ENCODE peak calls at places on chromosomes 12 and 14, in five cellular contexts. P is stimulated activated CD4-positive, alpha-beta T cell treated with anti-CD3 and anti-CD28 coated beads, Interleukin-4, amount 100 ng/mL, for 1 hour; N is putamen; S is NCI-H2081; I is omental fat pad. C is an unnamed sample.

GRCh38 chr14:100131181-100131580 is 28.3 kb downstream of the DEGS2 start:
- DNase-seq in P (no peak), N (no peak), S (peak), I (no peak), C (no peak)

GRCh38 chr12:130954544-130954831 is 781 bp downstream of the ADGRD1 start:
- DNase-seq in P (no peak), N (no peak), S (no peak), I (no peak), C (no peak)

GRCh38 chr14:84029720-84030119 is 1500.2 kb upstream of the FLRT2 start:
- DNase-seq in P (no peak), N (no peak), S (no peak), I (no peak), C (no peak)

GRCh38 chr12:31317471-31318397 is 8.2 kb downstream of the SINHCAF start:
- DNase-seq in P (no peak), N (no peak), S (peak), I (no peak), C (no peak)

GRCh38 chr14:53004976-53005375 is 54.1 kb upstream of the FERMT2 start:
- DNase-seq in P (no peak), N (no peak), S (no peak), I (no peak), C (no peak)

GRCh38 chr12:7608184-7608911 is 57.4 kb downstream of the APOBEC1 start:
- DNase-seq in P (no peak), N (no peak), S (no peak), I (no peak), C (no peak)

GRCh38 chr12:94557896-94558295 is 92.5 kb downstream of the TMCC3 start:
- DNase-seq in P (no peak), N (no peak), S (no peak), I (no peak), C (no peak)

GRCh38 chr12:7143564-7143963 is 13.4 kb downstream of the CLSTN3 start:
- DNase-seq in P (no peak), N (no peak), S (no peak), I (no peak), C (no peak)

GRCh38 chr12:123150273-123150803 is 552 bp downstream of the PITPNM2 start:
- DNase-seq in P (peak), N (no peak), S (no peak), I (no peak), C (peak)

GRCh38 chr12:52319097-52319496 is 2.1 kb downstream of the KRT83 start:
- DNase-seq in P (no peak), N (no peak), S (peak), I (no peak), C (peak)

GRCh38 chr12:10540776-10541205 is 35.1 kb downstream of the EIF2S3B start:
- DNase-seq in P (no peak), N (no peak), S (no peak), I (no peak), C (no peak)

GRCh38 chr14:58109761-58110160 is 42.3 kb downstream of the ARMH4 start:
- DNase-seq in P (no peak), N (no peak), S (no peak), I (no peak), C (no peak)

GRCh38 chr14:68810173-68811153 is 17.6 kb upstream of the ZFP36L1 start:
- DNase-seq in P (no peak), N (no peak), S (no peak), I (no peak), C (no peak)

GRCh38 chr14:105937253-105938054 is 411.1 kb downstream of the TMEM121 start:
- DNase-seq in P (no peak), N (no peak), S (no peak), I (no peak), C (no peak)

GRCh38 chr12:42485823-42486222 is 103.7 kb downstream of the PRICKLE1 start:
- DNase-seq in P (no peak), N (no peak), S (no peak), I (no peak), C (no peak)

GRCh38 chr12:68374315-68374982 is 42.3 kb upstream of the MDM1 start:
- DNase-seq in P (peak), N (no peak), S (no peak), I (no peak), C (peak)

GRCh38 chr12:55676707-55677106 is 31.0 kb downstream of the ITGA7 start:
- DNase-seq in P (no peak), N (no peak), S (no peak), I (no peak), C (no peak)

GRCh38 chr12:51192284-51192671 is 19.3 kb upstream of the TFCP2 start:
- DNase-seq in P (no peak), N (no peak), S (no peak), I (no peak), C (no peak)

GRCh38 chr12:77645966-77646598 is 184.6 kb upstream of the NAV3 start:
- DNase-seq in P (no peak), N (no peak), S (peak), I (no peak), C (no peak)

GRCh38 chr14:35046751-35047536 is 872 bp downstream of the FAM177A1 start:
- DNase-seq in P (no peak), N (no peak), S (peak), I (no peak), C (peak)

GRCh38 chr14:91225025-91225424 is 19.5 kb downstream of the GPR68 start:
- DNase-seq in P (no peak), N (no peak), S (no peak), I (no peak), C (no peak)

GRCh38 chr12:111247083-111247783 is 121.7 kb downstream of the PHETA1 start:
- DNase-seq in P (no peak), N (no peak), S (no peak), I (no peak), C (no peak)

GRCh38 chr12:50401383-50402155 is 884 bp downstream of the LARP4 start:
- DNase-seq in P (no peak), N (peak), S (peak), I (no peak), C (peak)

GRCh38 chr12:52389313-52390207 is 4.1 kb upstream of the KRT84 start:
- DNase-seq in P (no peak), N (peak), S (no peak), I (no peak), C (peak)

GRCh38 chr12:52403561-52403960 is 2.6 kb downstream of the KRT82 start:
- DNase-seq in P (no peak), N (no peak), S (no peak), I (no peak), C (no peak)

GRCh38 chr12:132604108-132605054 is 6.0 kb downstream of the LRCOL1 start:
- DNase-seq in P (no peak), N (no peak), S (no peak), I (no peak), C (peak)

GRCh38 chr14:100146548-100147091 is 12.8 kb downstream of the DEGS2 start:
- DNase-seq in P (no peak), N (no peak), S (no peak), I (no peak), C (no peak)

GRCh38 chr14:38762436-38762835 is 340.6 kb downstream of the SEC23A start:
- DNase-seq in P (no peak), N (no peak), S (no peak), I (no peak), C (no peak)

GRCh38 chr14:70317969-70318634 is 41.4 kb downstream of the COX16 start:
- DNase-seq in P (no peak), N (peak), S (peak), I (no peak), C (peak)

GRCh38 chr12:118052324-118053070 is 8.5 kb downstream of the WSB2 start:
- DNase-seq in P (no peak), N (peak), S (no peak), I (peak), C (no peak)

GRCh38 chr12:8941691-8942478 is 7.6 kb downstream of the M6PR start:
- DNase-seq in P (no peak), N (no peak), S (no peak), I (no peak), C (no peak)

GRCh38 chr12:106918746-106919145 is 37.0 kb upstream of the TMEM263 start:
- DNase-seq in P (no peak), N (no peak), S (peak), I (no peak), C (peak)

GRCh38 chr12:32901553-32901952 is 5.0 kb upstream of the PKP2 start:
- DNase-seq in P (no peak), N (no peak), S (no peak), I (no peak), C (no peak)

GRCh38 chr12:88388566-88389269 is 191.6 kb downstream of the KITLG start:
- DNase-seq in P (no peak), N (no peak), S (no peak), I (no peak), C (peak)

GRCh38 chr12:27868165-27868564 is 88.1 kb upstream of the MANSC4 start:
- DNase-seq in P (no peak), N (no peak), S (no peak), I (no peak), C (no peak)

GRCh38 chr14:23550827-23551265 is 719 bp downstream of the ZFHX2 start:
- DNase-seq in P (no peak), N (no peak), S (no peak), I (no peak), C (no peak)

GRCh38 chr14:32078030-32078793 is 1.1 kb downstream of the ARHGAP5 start:
- DNase-seq in P (no peak), N (peak), S (peak), I (no peak), C (peak)

C was measured in RPMI8226.